ENCODE peak calls at places on chromosome 15, in seven cellular contexts. One of them, this sample, is unnamed.

GRCh38 chr15:34514251-34514760 is 69.1 kb downstream of the GOLGA8B start:
- DNase-seq in Caco-2: peak
- DNase-seq in T follicular helper cell: no peak
- DNase-seq in IMR-90: no peak
- DNase-seq in GM23248: peak
- DNase-seq in BJ: no peak
- DNase-seq in AG08396: peak
- DNase-seq in this sample: peak

GRCh38 chr15:39195988-39196486 is 384.8 kb upstream of the THBS1 start:
- DNase-seq in AG08396: peak
- DNase-seq in Caco-2: no peak
- DNase-seq in IMR-90: peak
- DNase-seq in GM23248: peak
- DNase-seq in BJ: peak
- DNase-seq in T follicular helper cell: no peak
- DNase-seq in this sample: no peak

GRCh38 chr15:50051811-50052419 is 67.1 kb downstream of the ATP8B4 start:
- DNase-seq in IMR-90: peak
- DNase-seq in Caco-2: peak
- DNase-seq in T follicular helper cell: no peak
- DNase-seq in GM23248: peak
- DNase-seq in AG08396: peak
- DNase-seq in BJ: peak
- DNase-seq in this sample: no peak

GRCh38 chr15:63234479-63234878 is 42.9 kb upstream of the APH1B start:
- DNase-seq in T follicular helper cell: no peak
- DNase-seq in IMR-90: peak
- DNase-seq in Caco-2: no peak
- DNase-seq in GM23248: peak
- DNase-seq in BJ: no peak
- DNase-seq in AG08396: peak
- DNase-seq in this sample: peak

GRCh38 chr15:70778258-70779076 is 15.1 kb upstream of the UACA start:
- DNase-seq in IMR-90: peak
- DNase-seq in T follicular helper cell: no peak
- DNase-seq in BJ: peak
- DNase-seq in Caco-2: no peak
- DNase-seq in AG08396: peak
- DNase-seq in GM23248: peak
- DNase-seq in this sample: no peak

GRCh38 chr15:40893019-40893723 is 1.1 kb upstream of the VPS18 start:
- DNase-seq in AG08396: no peak
- DNase-seq in Caco-2: no peak
- DNase-seq in IMR-90: no peak
- DNase-seq in GM23248: no peak
- DNase-seq in BJ: no peak
- DNase-seq in T follicular helper cell: no peak
- DNase-seq in this sample: peak

GRCh38 chr15:88690331-88690730 is 51.5 kb downstream of the ISG20 start:
- DNase-seq in T follicular helper cell: no peak
- DNase-seq in GM23248: no peak
- DNase-seq in IMR-90: no peak
- DNase-seq in Caco-2: no peak
- DNase-seq in BJ: no peak
- DNase-seq in AG08396: no peak
- DNase-seq in this sample: no peak

GRCh38 chr15:90209591-90209990 is 8.5 kb downstream of the SEMA4B start:
- DNase-seq in GM23248: no peak
- DNase-seq in AG08396: no peak
- DNase-seq in Caco-2: no peak
- DNase-seq in T follicular helper cell: no peak
- DNase-seq in BJ: no peak
- DNase-seq in IMR-90: no peak
- DNase-seq in this sample: peak

GRCh38 chr15:44537728-44538240 is 837 bp downstream of the EIF3J start:
- DNase-seq in BJ: no peak
- DNase-seq in AG08396: no peak
- DNase-seq in GM23248: no peak
- DNase-seq in IMR-90: peak
- DNase-seq in T follicular helper cell: no peak
- DNase-seq in Caco-2: peak
- DNase-seq in this sample: no peak

GRCh38 chr15:42591238-42591936 is 16.0 kb downstream of the STARD9 start:
- DNase-seq in BJ: no peak
- DNase-seq in GM23248: peak
- DNase-seq in Caco-2: no peak
- DNase-seq in T follicular helper cell: no peak
- DNase-seq in AG08396: peak
- DNase-seq in IMR-90: peak
- DNase-seq in this sample: no peak

GRCh38 chr15:28935316-28935715 is 49.5 kb downstream of the APBA2 start:
- DNase-seq in T follicular helper cell: no peak
- DNase-seq in IMR-90: no peak
- DNase-seq in AG08396: no peak
- DNase-seq in BJ: no peak
- DNase-seq in GM23248: peak
- DNase-seq in Caco-2: peak
- DNase-seq in this sample: no peak

GRCh38 chr15:66907826-66908502 is 157.4 kb upstream of the SMAD3 start:
- DNase-seq in IMR-90: peak
- DNase-seq in GM23248: peak
- DNase-seq in Caco-2: peak
- DNase-seq in T follicular helper cell: no peak
- DNase-seq in AG08396: peak
- DNase-seq in BJ: no peak
- DNase-seq in this sample: peak

GRCh38 chr15:90870354-90871096 is 2.1 kb downstream of the FURIN start:
- DNase-seq in GM23248: peak
- DNase-seq in BJ: no peak
- DNase-seq in AG08396: no peak
- DNase-seq in Caco-2: no peak
- DNase-seq in IMR-90: no peak
- DNase-seq in T follicular helper cell: no peak
- DNase-seq in this sample: no peak

GRCh38 chr15:31433101-31433500 is 106.5 kb downstream of the KLF13 start:
- DNase-seq in T follicular helper cell: no peak
- DNase-seq in AG08396: no peak
- DNase-seq in GM23248: peak
- DNase-seq in BJ: no peak
- DNase-seq in IMR-90: no peak
- DNase-seq in Caco-2: no peak
- DNase-seq in this sample: no peak

GRCh38 chr15:38088971-38089370 is 154.5 kb downstream of the TMCO5A start:
- DNase-seq in T follicular helper cell: no peak
- DNase-seq in AG08396: no peak
- DNase-seq in IMR-90: peak
- DNase-seq in Caco-2: no peak
- DNase-seq in BJ: no peak
- DNase-seq in GM23248: peak
- DNase-seq in this sample: no peak

GRCh38 chr15:85374831-85375230 is 5.6 kb upstream of the AKAP13 start:
- DNase-seq in T follicular helper cell: no peak
- DNase-seq in GM23248: no peak
- DNase-seq in BJ: no peak
- DNase-seq in AG08396: no peak
- DNase-seq in IMR-90: no peak
- DNase-seq in Caco-2: no peak
- DNase-seq in this sample: no peak